ENCODE peak calls at places on chromosomes 12 and 14, in five cellular contexts. M is mesenchymal stem cell, E is H1, N is H9, X is IMR-90. Y is an unnamed sample. For H3K9me3, the result is how much of the 10 kb centered on the place peaks cover.

GRCh38 chr14:104196461-104197180 is 58.2 kb downstream of the KIF26A start:
- DNase-seq in M (no peak), E (no peak), N (no peak), X (no peak), Y (no peak)

GRCh38 chr14:104522926-104523545 is 56.5 kb upstream of the C14orf180 start:
- DNase-seq in M (no peak), E (no peak), N (no peak), X (no peak), Y (no peak)

GRCh38 chr12:94112116-94112515 is 36.3 kb upstream of the PLXNC1 start:
- DNase-seq in M (no peak), E (no peak), N (no peak), X (no peak), Y (no peak)

GRCh38 chr12:130013771-130014484 is 110.1 kb upstream of the TMEM132D start:
- DNase-seq in M (no peak), E (peak), N (peak), X (no peak), Y (peak)

GRCh38 chr12:113610698-113611097 is 139.0 kb upstream of the LHX5 start:
- DNase-seq in M (no peak), E (no peak), N (no peak), X (no peak), Y (no peak)

GRCh38 chr14:99768381-99768780 is 24.8 kb upstream of the EML1 start:
- DNase-seq in M (peak), E (no peak), N (no peak), X (no peak), Y (no peak)

GRCh38 chr12:6608592-6609311 is 1.6 kb upstream of the CHD4 start:
- DNase-seq in M (no peak), E (no peak), N (peak), X (no peak), Y (no peak)

GRCh38 chr14:21703357-21704339 is 30.0 kb upstream of the OR4E1 start:
- DNase-seq in M (peak), E (no peak), N (no peak), X (no peak), Y (no peak)

GRCh38 chr12:27652174-27652763 is 44.0 kb upstream of the REP15 start:
- DNase-seq in M (peak), E (no peak), N (peak), X (peak), Y (peak)

GRCh38 chr12:108734200-108734906 is 3.0 kb upstream of the CORO1C start:
- DNase-seq in M (peak), E (no peak), N (peak), X (peak), Y (no peak)

GRCh38 chr14:54132485-54132884 is 175.9 kb upstream of the BMP4 start:
- DNase-seq in M (no peak), E (no peak), N (no peak), X (no peak), Y (no peak)

GRCh38 chr14:32259368-32260013 is 56.4 kb upstream of the RNU6-8 start:
- DNase-seq in M (peak), E (no peak), N (peak), X (peak), Y (no peak)

GRCh38 chr14:101587403-101587998 is 26.2 kb downstream of the DIO3 start:
- DNase-seq in M (no peak), E (no peak), N (no peak), X (no peak), Y (no peak)

GRCh38 chr12:2772370-2772769 is 22.4 kb upstream of the FKBP4 start:
- DNase-seq in M (no peak), E (no peak), N (peak), X (no peak), Y (no peak)

GRCh38 chr12:88633312-88633711 is 53.0 kb upstream of the KITLG start:
- DNase-seq in M (no peak), E (no peak), N (no peak), X (peak), Y (no peak)

GRCh38 chr12:57332646-57333312 is 81.8 kb upstream of the STAC3 start:
- DNase-seq in M (peak), E (no peak), N (no peak), X (peak), Y (no peak)

GRCh38 chr12:91215940-91216454 is 33.4 kb upstream of the DCN start:
- DNase-seq in M (peak), E (no peak), N (no peak), X (peak), Y (no peak)

GRCh38 chr12:76020731-76021672 is 10.6 kb downstream of the PHLDA1 start:
- DNase-seq in M (peak), E (no peak), N (no peak), X (peak), Y (no peak)

GRCh38 chr12:27981874-27982273 is 9.3 kb upstream of the PTHLH start:
- DNase-seq in M (no peak), E (no peak), N (no peak), X (peak), Y (no peak)

GRCh38 chr12:7374423-7375144 is 69.4 kb downstream of the CD163L1 start:
- DNase-seq in M (peak), E (peak), N (peak), X (peak), Y (peak)

GRCh38 chr14:99043756-99044155 is 228.2 kb downstream of the BCL11B start:
- DNase-seq in M (no peak), E (no peak), N (no peak), X (no peak), Y (no peak)

GRCh38 chr14:42624980-42625761 is 1018.5 kb downstream of the LRFN5 start:
- DNase-seq in M (no peak), E (no peak), N (no peak), X (no peak), Y (no peak)

GRCh38 chr12:79680051-79680450 is 10.7 kb downstream of the PAWR start:
- DNase-seq in M (no peak), E (no peak), N (no peak), X (no peak), Y (no peak)

GRCh38 chr12:30694971-30695326 is 720 bp downstream of the IPO8 start:
- DNase-seq in M (peak), E (peak), N (peak), X (peak), Y (peak)

GRCh38 chr12:121796855-121797751 is 3.6 kb upstream of the RHOF start:
- DNase-seq in M (peak), E (peak), N (peak), X (peak), Y (peak)

GRCh38 chr12:111597731-111598636 is 1.1 kb downstream of the ATXN2 start:
- DNase-seq in M (peak), E (peak), N (peak), X (no peak), Y (peak)

GRCh38 chr12:7113389-7113871 is 4.4 kb upstream of the C1RL start:
- DNase-seq in M (peak), E (peak), N (no peak), X (peak), Y (no peak)

GRCh38 chr12:93813181-93813580 is 136.0 kb downstream of the CRADD start:
- DNase-seq in M (no peak), E (no peak), N (no peak), X (no peak), Y (no peak)

GRCh38 chr14:93788557-93789365 is 476 bp upstream of the PRIMA1 start:
- DNase-seq in M (no peak), E (peak), N (peak), X (no peak), Y (peak)

GRCh38 chr12:104582739-104583138 is 126.0 kb downstream of the CHST11 start:
- DNase-seq in M (no peak), E (no peak), N (no peak), X (no peak), Y (no peak)

GRCh38 chr12:95396849-95397498 is 77.0 kb upstream of the METAP2 start:
- DNase-seq in M (no peak), E (no peak), N (no peak), X (peak), Y (no peak)

GRCh38 chr12:32302218-32302826 is 97.0 kb upstream of the FGD4 start:
- DNase-seq in M (no peak), E (no peak), N (peak), X (no peak), Y (no peak)

DNA sequence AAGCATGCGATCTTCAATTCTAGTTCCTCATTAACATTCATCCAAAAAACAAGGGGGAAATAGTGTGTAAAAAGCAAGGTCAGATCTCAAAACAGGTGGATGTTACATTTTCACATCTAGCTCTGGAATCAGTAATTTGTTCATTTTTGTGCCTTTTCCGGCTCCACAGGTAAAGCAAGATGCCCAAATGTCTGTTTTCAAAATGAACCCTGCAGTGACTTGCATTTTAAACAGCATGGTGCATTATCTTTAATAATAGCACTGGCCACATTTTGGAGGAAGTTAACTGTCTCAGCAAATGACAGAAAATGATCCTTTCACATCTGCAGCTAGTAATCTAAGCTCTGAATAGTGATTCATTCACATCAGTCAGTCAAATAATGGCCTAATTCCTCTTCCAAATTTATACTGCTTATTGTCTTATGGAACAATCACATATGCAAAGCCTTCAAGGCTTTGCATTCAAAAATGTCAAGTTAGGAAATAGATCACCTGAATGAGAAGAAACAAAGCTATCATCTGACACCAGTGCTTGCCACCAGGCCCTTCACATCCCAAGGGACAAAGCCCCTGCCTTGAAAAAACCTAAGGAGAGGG is 75.6 kb downstream of the PPM1H start:
- DNase-seq in M (no peak), E (no peak), N (no peak), X (no peak), Y (no peak)
- H2BK120ac ChIP-seq in M (no peak), E (no peak), N (no peak), X (no peak), Y (no peak)

GRCh38 chr14:105865266-105865903 is 339.0 kb downstream of the TMEM121 start:
- DNase-seq in M (no peak), E (no peak), N (peak), X (no peak), Y (no peak)

GRCh38 chr14:105867961-105868599 is 341.7 kb downstream of the TMEM121 start:
- DNase-seq in M (no peak), E (no peak), N (no peak), X (no peak), Y (no peak)

GRCh38 chr14:105864651-105865265 is 338.4 kb downstream of the TMEM121 start:
- DNase-seq in M (no peak), E (no peak), N (no peak), X (no peak), Y (no peak)

GRCh38 chr14:105866841-105867321 is 340.5 kb downstream of the TMEM121 start:
- DNase-seq in M (no peak), E (no peak), N (no peak), X (no peak), Y (no peak)

DNA sequence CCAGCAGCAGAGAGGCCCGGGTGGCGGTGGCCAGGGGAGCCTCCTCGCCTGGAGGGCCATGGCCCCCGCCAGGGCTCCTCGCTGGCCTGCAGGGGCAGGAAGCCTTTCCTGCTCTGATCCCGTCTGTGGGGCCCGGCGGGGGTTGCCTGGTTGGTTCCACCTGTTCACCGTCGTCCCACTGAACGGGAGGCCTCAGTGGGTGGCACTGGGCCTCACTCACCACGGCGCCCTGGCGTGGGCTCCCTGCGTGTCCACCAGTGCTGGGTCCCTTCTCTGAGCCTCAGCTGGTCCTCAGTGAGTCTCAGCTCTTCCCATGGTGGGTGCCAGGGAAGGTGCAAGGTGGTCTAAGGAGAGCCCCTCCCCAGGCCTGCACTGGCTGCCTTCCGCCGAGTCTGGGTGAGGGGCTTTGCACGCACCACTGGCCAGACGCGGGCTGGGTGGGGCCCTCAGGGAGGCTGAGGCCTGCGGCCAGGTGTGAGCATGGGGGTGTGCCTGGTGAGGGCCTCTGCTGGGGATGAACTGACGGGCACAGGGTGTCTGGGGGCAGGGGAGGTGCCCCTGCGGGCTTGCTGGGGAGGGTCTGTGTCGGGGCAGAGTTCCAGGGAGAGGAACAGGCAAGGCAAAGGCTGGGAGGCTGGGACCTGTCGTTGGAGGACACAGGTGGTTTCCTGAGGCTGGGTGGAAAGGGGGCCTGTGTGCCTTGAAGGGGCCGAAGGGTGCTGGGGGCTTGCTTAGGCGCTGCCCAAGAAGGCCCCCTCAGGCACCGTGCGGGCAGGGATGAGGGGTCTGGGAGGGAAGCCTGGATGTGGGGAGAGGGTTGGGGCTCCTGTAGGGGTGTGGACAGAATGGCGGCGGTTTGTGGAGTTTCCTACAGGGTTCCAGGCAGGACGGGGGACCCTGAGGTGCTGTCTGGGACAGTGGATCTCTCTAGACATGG is 339.8 kb downstream of the TMEM121 start:
- DNase-seq in M (no peak), E (no peak), N (no peak), X (no peak), Y (no peak)
- H3K9me3 ChIP-seq in M (under half), E (half or more), N (half or more), X (under half), Y (half or more)

DNA sequence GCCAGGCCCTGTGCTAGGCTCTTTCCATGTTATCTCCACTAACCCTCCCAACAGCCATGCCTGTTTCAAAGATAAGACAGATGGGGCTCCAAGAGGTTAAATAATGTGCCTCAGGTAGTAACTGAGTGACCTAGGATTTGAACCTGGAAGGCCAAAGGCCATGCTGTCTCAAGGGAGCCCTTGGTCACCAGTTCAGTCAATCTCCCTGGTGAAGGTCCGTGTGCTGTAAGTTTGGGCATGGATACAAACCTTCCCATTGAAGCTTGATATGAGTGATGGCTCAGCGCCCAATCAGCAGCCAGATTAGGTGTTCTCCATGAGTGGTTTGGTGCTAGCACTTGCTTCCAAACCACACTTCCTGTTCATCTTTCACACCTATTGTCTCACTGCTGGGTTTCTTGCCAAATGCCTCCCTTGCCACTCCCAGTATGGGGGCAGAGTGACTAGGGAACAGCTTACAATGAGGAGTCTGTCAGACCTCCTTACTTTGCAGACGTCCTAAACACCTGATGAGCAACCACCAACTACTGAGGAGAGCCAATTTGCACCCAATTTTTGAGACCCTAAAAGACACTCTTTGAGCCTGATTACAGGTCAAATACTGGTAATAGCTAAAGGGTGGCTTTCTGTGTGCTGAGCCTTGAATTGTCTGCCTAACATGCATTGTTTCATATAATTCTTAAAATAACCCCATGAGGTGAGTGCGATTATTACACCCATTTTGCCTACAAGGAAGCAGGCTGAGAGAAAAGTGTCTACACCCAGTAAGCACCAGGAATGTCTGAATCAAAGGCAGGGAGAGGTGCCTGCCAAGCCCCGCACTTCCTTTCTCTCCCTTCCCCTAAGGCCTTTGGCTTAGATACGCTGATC is 48.5 kb upstream of the FOS start:
- DNase-seq in M (peak), E (no peak), N (no peak), X (peak), Y (no peak)
- H3K4ac ChIP-seq in M (no peak), E (no peak), N (no peak), X (no peak), Y (no peak)

GRCh38 chr14:67821121-67821520 is 1.5 kb downstream of the RAD51B start:
- DNase-seq in M (no peak), E (no peak), N (no peak), X (no peak), Y (no peak)

GRCh38 chr14:67820428-67820881 is 876 bp downstream of the RAD51B start:
- DNase-seq in M (peak), E (no peak), N (peak), X (peak), Y (no peak)

GRCh38 chr14:67817750-67818438 is 1.5 kb upstream of the ZFYVE26 start:
- DNase-seq in M (no peak), E (no peak), N (no peak), X (no peak), Y (no peak)

GRCh38 chr14:67816326-67817009 is at the start of gene ZFYVE26:
- DNase-seq in M (peak), E (peak), N (peak), X (peak), Y (peak)

DNA sequence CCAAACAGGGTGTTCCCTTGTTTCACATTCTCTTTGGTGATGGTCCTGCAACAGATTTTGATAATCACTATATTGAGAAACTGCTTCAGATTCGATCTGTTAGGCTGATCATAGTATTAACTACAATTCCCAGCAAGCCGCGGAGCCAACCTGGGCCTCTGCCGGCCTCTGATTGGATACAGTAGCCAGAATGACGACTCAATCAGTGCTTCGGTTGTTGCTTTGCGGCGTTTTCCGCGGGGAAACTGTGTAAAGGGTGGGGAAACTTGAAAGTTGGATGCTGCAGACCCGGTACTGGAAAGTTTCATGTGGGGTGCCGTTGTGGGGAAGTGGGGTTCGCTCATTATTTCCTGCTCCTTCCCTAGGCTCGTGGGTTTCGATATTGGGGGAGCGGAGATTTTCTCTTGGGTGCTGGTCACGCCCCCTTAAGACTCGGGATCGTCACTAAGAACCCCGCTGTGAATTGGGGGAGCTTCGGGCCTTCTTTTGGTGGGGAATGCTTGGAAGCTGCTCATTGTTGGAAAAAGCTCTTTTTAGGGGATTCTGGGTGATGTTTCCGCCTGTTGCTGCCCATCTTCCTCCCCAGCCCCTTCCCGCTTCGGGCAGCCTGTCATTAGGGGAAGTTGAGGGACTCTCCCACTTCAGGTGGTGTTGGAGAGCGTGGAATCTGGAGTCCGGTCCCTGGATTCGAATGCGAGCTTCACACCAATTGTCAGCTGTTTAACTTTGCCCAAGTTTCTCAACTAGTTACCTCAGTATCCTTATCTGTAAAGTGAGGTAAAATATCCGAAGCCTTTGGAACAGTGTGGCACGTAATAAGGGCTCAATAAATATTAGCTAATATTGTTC is at the start of gene RAD51B:
- DNase-seq in M (peak), E (peak), N (peak), X (peak), Y (peak)
- H2BK120ac ChIP-seq in M (no peak), E (no peak), N (no peak), X (peak), Y (no peak)

GRCh38 chr14:82449926-82450325 is 916.3 kb upstream of the SEL1L start:
- DNase-seq in M (no peak), E (no peak), N (no peak), X (no peak), Y (no peak)
- H3K9me3 ChIP-seq in M (under half), E (under half), N (under half), X (under half), Y (under half)

DNA sequence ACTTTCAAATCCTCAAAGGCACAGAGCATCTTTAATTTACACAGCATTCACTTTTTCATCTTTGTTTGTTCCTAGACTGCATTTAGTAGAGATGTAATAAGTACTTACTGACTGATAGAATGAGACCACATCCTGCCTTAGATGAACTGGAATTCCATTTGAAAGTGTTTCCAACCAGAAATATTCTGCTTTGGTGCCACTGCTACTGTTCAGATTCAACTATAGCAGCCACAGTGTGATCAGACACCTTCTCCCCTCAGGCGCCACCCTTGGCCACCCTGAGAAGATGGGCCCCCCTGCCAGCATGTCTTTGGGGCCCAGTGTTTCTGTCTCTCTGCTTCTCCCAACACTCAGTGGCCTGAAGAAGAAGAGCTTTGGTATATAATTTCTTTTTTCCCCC is 449.1 kb downstream of the RAD51B start:
- DNase-seq in M (peak), E (no peak), N (no peak), X (no peak), Y (no peak)
- H3K4ac ChIP-seq in M (no peak), E (no peak), N (no peak), X (no peak), Y (no peak)

Y was measured in neuronal stem cell.